ENCODE peak calls at places on chromosome 21, in seven cellular contexts. T, X, R, J, F, Z and S are unnamed samples. For H3K4me1, the result is how much of the 10 kb centered on the place peaks cover.

GRCh38 chr21:30831194-30831765 is 1.7 kb upstream of the KRTAP7-1 start:
- DNase-seq in J (peak), T (no peak), F (no peak), X (peak), Z (peak), R (peak), S (peak)

GRCh38 chr21:42406201-42406601 is 2.5 kb downstream of the UBASH3A start:
- DNase-seq in F (no peak), R (no peak), X (no peak), J (no peak), T (no peak), Z (no peak), S (no peak)

GRCh38 chr21:42942244-42942643 is 16.8 kb upstream of the ERVH48-1 start:
- DNase-seq in X (no peak), R (no peak), T (no peak), J (no peak), F (no peak), Z (peak), S (no peak)

GRCh38 chr21:17921579-17922530 is 102.7 kb upstream of the C21orf91 start:
- DNase-seq in R (no peak), T (peak), J (no peak), Z (peak), F (peak), X (no peak), S (peak)

GRCh38 chr21:37675202-37675801 is 241.0 kb downstream of the KCNJ6 start:
- DNase-seq in Z (peak), X (peak), R (peak), J (peak), T (peak), F (peak), S (peak)

GRCh38 chr21:29133796-29134195 is 3.4 kb downstream of the MAP3K7CL start:
- DNase-seq in X (no peak), F (peak), J (no peak), Z (peak), T (no peak), R (peak), S (peak)

GRCh38 chr21:24955275-24955961 is 651.9 kb downstream of the MRPL39 start:
- DNase-seq in R (no peak), X (no peak), T (no peak), J (no peak), F (no peak), Z (no peak), S (no peak)

GRCh38 chr21:36927718-36928117 is 38.8 kb downstream of the HLCS start:
- DNase-seq in F (peak), X (peak), J (peak), T (peak), Z (peak), R (peak), S (peak)

GRCh38 chr21:34808569-34809204 is 139.9 kb downstream of the CLIC6 start:
- DNase-seq in R (no peak), J (no peak), X (no peak), F (peak), Z (no peak), T (peak), S (no peak)

GRCh38 chr21:15204140-15204774 is 139.5 kb upstream of the NRIP1 start:
- DNase-seq in T (no peak), J (no peak), Z (no peak), X (no peak), F (no peak), R (no peak), S (no peak)

GRCh38 chr21:42578761-42579415 is 65.2 kb downstream of the SLC37A1 start:
- DNase-seq in R (no peak), J (no peak), X (no peak), Z (no peak), F (no peak), T (no peak), S (no peak)

GRCh38 chr21:27423073-27423472 is 456.2 kb upstream of the ADAMTS5 start:
- DNase-seq in J (no peak), T (peak), X (no peak), Z (peak), F (peak), R (no peak), S (peak)

GRCh38 chr21:42098957-42099547 is 27.9 kb downstream of the UMODL1 start:
- DNase-seq in J (no peak), R (no peak), T (no peak), Z (no peak), X (no peak), F (no peak), S (no peak)

GRCh38 chr21:42414928-42415769 is 11.4 kb downstream of the UBASH3A start:
- DNase-seq in R (no peak), F (peak), T (peak), Z (peak), J (no peak), X (no peak), S (peak)

GRCh38 chr21:41768371-41769042 is 1.7 kb upstream of the RIPK4 start:
- DNase-seq in F (peak), Z (peak), R (peak), J (no peak), X (no peak), T (peak), S (peak)

GRCh38 chr21:36839123-36839522 is 127.3 kb downstream of the HLCS start:
- DNase-seq in T (peak), R (no peak), J (no peak), Z (no peak), X (no peak), F (peak), S (no peak)

GRCh38 chr21:17436626-17437111 is 76.2 kb upstream of the CXADR start:
- DNase-seq in T (no peak), F (peak), Z (no peak), R (no peak), J (no peak), X (no peak), S (peak)

GRCh38 chr21:41425954-41426655 is at the start of gene MX1:
- DNase-seq in T (peak), J (peak), Z (peak), R (peak), X (no peak), F (peak), S (peak)

GRCh38 chr21:27580276-27580675 is 613.4 kb upstream of the ADAMTS5 start:
- DNase-seq in J (no peak), Z (no peak), X (no peak), F (no peak), T (peak), R (no peak), S (no peak)

GRCh38 chr21:42424848-42425602 is 21.3 kb downstream of the UBASH3A start:
- DNase-seq in T (no peak), R (no peak), F (no peak), J (no peak), Z (no peak), X (no peak), S (no peak)

GRCh38 chr21:25369524-25370300 is 237.6 kb downstream of the MRPL39 start:
- DNase-seq in Z (no peak), J (no peak), X (no peak), T (peak), F (no peak), R (no peak), S (no peak)

GRCh38 chr21:42172596-42173483 is 46.1 kb upstream of the ABCG1 start:
- DNase-seq in J (no peak), T (no peak), Z (no peak), R (no peak), F (no peak), X (no peak), S (no peak)

GRCh38 chr21:37564924-37565529 is 198.5 kb downstream of the DYRK1A start:
- DNase-seq in F (peak), R (no peak), Z (peak), T (peak), X (no peak), J (peak), S (no peak)

GRCh38 chr21:42651515-42652401 is 1.7 kb upstream of the PDE9A start:
- DNase-seq in Z (no peak), X (no peak), R (no peak), T (no peak), F (no peak), J (no peak), S (no peak)

GRCh38 chr21:34351786-34352241 is 12.0 kb upstream of the KCNE2 start:
- DNase-seq in T (peak), X (peak), R (no peak), J (no peak), Z (peak), F (peak), S (peak)

GRCh38 chr21:28714795-28715464 is 277.7 kb downstream of the LTN1 start:
- DNase-seq in Z (no peak), R (no peak), T (peak), F (peak), X (no peak), J (no peak), S (no peak)

GRCh38 chr21:35222541-35222941 is 173.4 kb upstream of the RUNX1 start:
- DNase-seq in J (no peak), R (no peak), X (no peak), F (no peak), Z (no peak), T (no peak), S (peak)

GRCh38 chr21:23218667-23219066 is 2220.5 kb downstream of the NCAM2 start:
- DNase-seq in T (no peak), R (no peak), F (no peak), J (no peak), X (no peak), Z (peak), S (no peak)

GRCh38 chr21:35427320-35428040 is 378.4 kb upstream of the RUNX1 start:
- DNase-seq in F (no peak), J (no peak), T (no peak), R (no peak), X (no peak), Z (no peak), S (peak)

GRCh38 chr21:36705679-36706481 is 7.0 kb downstream of the SIM2 start:
- DNase-seq in F (no peak), X (peak), R (peak), T (no peak), J (peak), Z (no peak), S (peak)

GRCh38 chr21:31894441-31894840 is 21.6 kb downstream of the HUNK start:
- DNase-seq in Z (no peak), X (no peak), J (no peak), R (no peak), F (no peak), T (no peak), S (peak)

GRCh38 chr21:43195131-43196021 is 26.6 kb downstream of the CRYAA start:
- DNase-seq in F (peak), X (no peak), J (no peak), T (no peak), R (peak), Z (no peak), S (no peak)

GRCh38 chr21:34715518-34715917 is 46.7 kb downstream of the CLIC6 start:
- DNase-seq in F (no peak), J (no peak), Z (no peak), T (no peak), X (no peak), R (no peak), S (no peak)

GRCh38 chr21:36769051-36769867 is 70.3 kb downstream of the SIM2 start:
- DNase-seq in X (no peak), Z (no peak), F (no peak), J (no peak), R (no peak), T (peak), S (no peak)

GRCh38 chr21:36511484-36512227 is 31.7 kb upstream of the CLDN14 start:
- DNase-seq in Z (no peak), X (no peak), R (no peak), J (no peak), T (peak), F (no peak), S (no peak)

GRCh38 chr21:33042812-33043211 is 17.1 kb downstream of the OLIG2 start:
- DNase-seq in Z (no peak), F (peak), T (peak), J (no peak), X (no peak), R (no peak), S (no peak)
- H3K18ac ChIP-seq in Z (no peak), F (no peak), T (no peak), J (no peak), X (no peak), R (no peak), S (no peak)

GRCh38 chr21:33268736-33269441 is 2.7 kb downstream of the IL10RB start:
- DNase-seq in J (no peak), R (no peak), F (no peak), T (no peak), Z (peak), X (no peak), S (no peak)
- H3K4me1 ChIP-seq in J (under half), R (under half), F (under half), T (under half), Z (under half), X (under half), S (under half)

DNA sequence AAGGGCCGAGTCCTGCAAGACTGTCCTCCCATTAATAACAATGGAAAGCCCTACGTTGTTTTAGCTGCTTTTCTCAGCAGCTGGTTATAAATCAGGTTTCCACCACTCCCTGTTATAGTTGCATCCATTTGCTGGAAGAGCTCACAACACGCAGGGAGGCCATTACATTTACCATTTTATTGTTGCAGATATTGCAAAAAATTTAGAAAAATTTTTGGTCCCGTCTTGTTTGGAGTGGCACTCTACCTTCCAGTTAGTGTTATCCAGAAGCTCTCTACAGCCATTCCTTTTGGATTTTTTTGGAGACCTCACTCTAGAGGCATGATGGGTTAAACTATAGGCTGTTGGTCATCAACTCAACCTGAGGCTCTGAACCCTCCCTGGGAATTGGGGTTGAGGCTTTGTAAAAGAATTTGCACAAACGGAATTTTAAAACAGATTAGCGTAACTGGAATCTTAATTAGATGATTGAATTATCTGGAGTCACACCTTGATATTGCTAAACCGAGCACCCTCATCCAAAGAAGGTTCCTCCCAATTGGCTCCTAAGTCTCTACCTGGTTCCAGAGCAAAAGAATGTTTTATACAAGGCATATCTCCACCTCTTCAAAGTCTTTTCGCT is 1532.0 kb upstream of the TPTE start:
- DNase-seq in X (no peak), R (no peak), Z (no peak), F (no peak), J (no peak), T (no peak), S (no peak)
- H3K18ac ChIP-seq in X (no peak), R (no peak), Z (no peak), F (no peak), J (no peak), T (no peak), S (no peak)

GRCh38 chr21:38807481-38807880 is 1.8 kb downstream of the ETS2 start:
- DNase-seq in Z (no peak), R (no peak), X (peak), J (no peak), F (peak), T (no peak), S (no peak)

GRCh38 chr21:38806153-38806941 is 618 bp downstream of the ETS2 start:
- DNase-seq in T (no peak), F (no peak), X (peak), R (no peak), J (peak), Z (peak), S (no peak)

GRCh38 chr21:38807987-38808386 is 2.3 kb downstream of the ETS2 start:
- DNase-seq in J (no peak), Z (peak), R (no peak), T (peak), X (no peak), F (peak), S (no peak)

GRCh38 chr21:38805282-38806152 is at the start of gene ETS2:
- DNase-seq in F (peak), Z (peak), J (peak), X (peak), R (peak), T (peak), S (peak)

DNA sequence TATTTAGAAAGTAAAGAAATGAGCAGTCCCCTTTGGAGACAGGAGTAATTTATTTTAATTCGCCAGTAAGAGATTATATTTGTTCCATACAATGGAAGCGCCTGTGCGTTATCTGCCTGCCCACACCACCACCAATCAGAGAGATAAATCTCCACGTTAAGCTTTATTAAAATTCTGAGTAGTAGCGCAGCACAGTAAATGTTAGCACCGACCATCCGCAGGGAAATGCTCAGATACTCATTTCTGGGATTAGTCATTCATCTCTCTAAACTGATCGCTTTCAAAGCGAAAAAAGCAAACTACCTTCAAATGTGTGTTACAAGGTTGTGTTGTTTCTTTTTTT is 1.2 kb downstream of the ETS2 start:
- DNase-seq in R (no peak), X (no peak), J (no peak), T (peak), F (no peak), Z (peak), S (no peak)
- H3K4me1 ChIP-seq in R (under half), X (under half), J (under half), T (under half), F (under half), Z (under half), S (under half)

GRCh38 chr21:44603911-44604310 is 3.5 kb downstream of the KRTAP10-7 start:
- DNase-seq in R (no peak), J (no peak), Z (no peak), X (no peak), T (no peak), F (no peak), S (no peak)

GRCh38 chr21:44602474-44602871 is 2.1 kb downstream of the KRTAP10-7 start:
- DNase-seq in R (no peak), X (no peak), Z (no peak), F (no peak), T (no peak), J (no peak), S (no peak)

GRCh38 chr21:44601596-44602473 is 1.4 kb downstream of the KRTAP10-7 start:
- DNase-seq in X (no peak), T (no peak), F (no peak), J (peak), R (no peak), Z (no peak), S (no peak)

GRCh38 chr21:44606495-44606894 is 5.4 kb upstream of the KRTAP10-8 start:
- DNase-seq in Z (no peak), X (no peak), R (no peak), F (no peak), J (no peak), T (no peak), S (no peak)

DNA sequence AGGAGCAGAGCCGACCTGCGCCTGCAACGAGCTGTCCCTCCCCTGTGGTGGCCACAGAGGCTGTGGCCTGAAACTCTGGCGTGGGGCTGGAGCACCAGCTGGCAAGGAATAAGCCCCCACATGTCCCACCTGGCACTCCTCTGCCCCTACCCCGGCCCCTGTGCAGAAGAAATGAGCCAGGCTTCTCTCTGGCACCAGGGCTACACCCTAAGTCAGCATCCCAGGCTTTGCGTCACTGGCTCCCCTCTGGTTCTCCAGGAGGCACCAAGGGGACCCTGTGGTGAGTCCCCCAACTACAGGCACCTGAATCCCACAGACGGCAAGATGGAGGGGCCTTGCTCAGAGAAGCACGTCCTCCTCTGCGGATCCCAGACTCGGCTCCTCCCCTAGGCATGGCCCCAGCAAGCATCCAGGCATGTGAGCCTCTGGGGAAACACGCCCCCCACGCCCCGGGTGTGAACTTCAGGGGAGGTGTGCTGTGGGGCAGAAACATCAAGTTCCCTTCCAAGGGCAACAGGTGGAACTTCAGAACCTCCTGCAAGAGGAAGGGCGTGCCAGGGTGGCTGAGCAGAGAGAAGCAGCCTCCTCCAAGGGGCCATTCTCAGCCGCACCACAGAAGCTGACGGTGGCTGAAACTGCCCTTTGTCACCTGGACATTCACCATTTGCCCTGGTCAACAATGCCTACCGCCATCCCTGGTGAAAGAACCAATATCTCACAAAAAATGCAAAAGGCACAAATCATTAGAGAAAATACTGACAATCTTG is 2.9 kb downstream of the KRTAP10-7 start:
- DNase-seq in X (no peak), Z (no peak), T (no peak), J (peak), F (no peak), R (no peak), S (no peak)
- H3K18ac ChIP-seq in X (peak), Z (no peak), T (no peak), J (no peak), F (no peak), R (no peak), S (no peak)

DNA sequence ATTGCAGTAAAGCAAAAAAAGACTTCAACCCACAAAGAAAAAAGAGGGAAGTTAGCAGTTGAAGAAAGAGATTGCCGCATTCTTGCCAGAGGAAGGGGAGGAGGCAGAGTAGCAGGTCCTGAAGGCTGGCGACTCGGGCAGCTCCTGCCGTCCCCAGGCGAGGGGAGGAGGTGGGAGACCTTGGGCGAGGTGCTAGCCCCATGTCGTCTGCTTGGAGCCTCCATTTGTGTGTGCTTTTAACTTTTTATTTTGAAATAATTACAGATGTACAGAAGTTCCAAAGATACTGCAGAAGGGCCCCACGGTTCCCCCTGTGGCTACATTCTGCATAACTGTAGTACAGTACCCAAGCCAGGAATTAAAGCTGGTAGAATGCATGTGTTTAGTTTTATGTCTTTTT is 6.8 kb downstream of the TRPM2 start:
- DNase-seq in J (no peak), F (no peak), Z (no peak), X (no peak), T (no peak), R (no peak), S (no peak)
- H3K4me1 ChIP-seq in J (under half), F (under half), Z (under half), X (under half), T (under half), R (under half), S (under half)

DNA sequence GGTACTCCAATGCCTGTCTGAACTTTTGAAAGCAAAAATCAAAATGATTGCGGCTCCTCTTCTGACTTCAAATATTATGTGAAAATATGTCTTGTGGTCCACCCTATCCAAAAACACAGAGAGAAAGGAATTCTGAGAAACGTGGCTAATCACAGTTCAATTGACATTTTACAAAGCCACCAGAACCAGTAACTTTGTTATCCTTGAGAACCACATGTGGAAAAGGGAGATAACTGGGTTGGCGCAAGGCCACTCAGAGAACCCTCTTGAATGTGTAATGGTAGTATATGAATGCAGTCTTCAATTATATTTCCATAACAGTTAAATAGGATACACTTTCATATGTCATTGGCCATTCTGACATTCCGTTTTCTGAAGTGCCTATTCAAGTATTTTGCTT is 1030.0 kb upstream of the TMPRSS15 start:
- DNase-seq in R (no peak), F (no peak), X (no peak), J (no peak), Z (no peak), T (no peak), S (no peak)
- H3K18ac ChIP-seq in R (no peak), F (no peak), X (no peak), J (no peak), Z (no peak), T (no peak), S (no peak)